ENCODE peak calls at places on chromosome 10, in nine cellular contexts. N, D, E, M, J, B, X, C and Q are unnamed samples.

GRCh38 chr10:61478621-61479312 is 25.6 kb upstream of the TMEM26 start:
- DNase-seq in X (no peak), N (no peak), C (no peak), B (no peak), D (no peak), E (no peak), J (no peak), M (no peak), Q (no peak)

GRCh38 chr10:127492607-127493250 is 56.4 kb upstream of the NPS start:
- DNase-seq in M (peak; percentile 30), D (no peak), C (no peak), E (no peak), B (no peak), N (no peak), J (no peak), X (no peak), Q (no peak)

GRCh38 chr10:102780246-102780645 is 36.5 kb downstream of the WBP1L start:
- DNase-seq in M (no peak), E (no peak), C (no peak), N (no peak), J (no peak), D (no peak), X (peak; percentile 77), B (peak; percentile 84), Q (no peak)

GRCh38 chr10:18576586-18576985 is 74.8 kb downstream of the NSUN6 start:
- DNase-seq in M (no peak), B (no peak), D (no peak), X (no peak), E (no peak), C (no peak), N (no peak), J (no peak), Q (no peak)

GRCh38 chr10:71074176-71074755 is 138.1 kb upstream of the UNC5B start:
- DNase-seq in M (no peak), X (no peak), J (no peak), D (no peak), B (peak; percentile 69), C (no peak), N (no peak), E (peak; percentile 44), Q (no peak)

GRCh38 chr10:19845963-19846362 is 29.7 kb downstream of the PLXDC2 start:
- DNase-seq in C (no peak), N (no peak), B (peak; percentile 52), D (no peak), E (no peak), X (no peak), M (no peak), J (no peak), Q (no peak)

GRCh38 chr10:21099291-21099800 is 202.2 kb upstream of the NEBL start:
- DNase-seq in J (no peak), X (no peak), M (no peak), N (no peak), B (no peak), D (no peak), C (no peak), E (no peak), Q (no peak)

GRCh38 chr10:44961931-44962750 is 2.5 kb downstream of the RASSF4 start:
- DNase-seq in X (no peak), N (no peak), J (no peak), E (no peak), M (no peak), C (no peak), B (peak; percentile 55), D (peak; percentile 12), Q (no peak)

GRCh38 chr10:30645340-30645827 is 15.8 kb upstream of the LYZL2 start:
- DNase-seq in X (peak; percentile 47), B (peak; percentile 22), D (no peak), C (no peak), M (peak; percentile 34), N (no peak), J (no peak), E (no peak), Q (no peak)

GRCh38 chr10:33321516-33321915 is 13.0 kb downstream of the NRP1 start:
- DNase-seq in E (no peak), M (no peak), D (no peak), J (no peak), X (no peak), N (no peak), C (no peak), B (no peak), Q (no peak)

GRCh38 chr10:23193435-23194074 is 1.4 kb downstream of the PTF1A start:
- DNase-seq in J (no peak), E (no peak), D (peak; percentile 30), N (no peak), M (no peak), B (no peak), X (no peak), C (no peak), Q (no peak)

GRCh38 chr10:75773139-75773801 is 341.8 kb downstream of the LRMDA start:
- DNase-seq in X (peak; percentile 8), B (no peak), M (peak; percentile 67), E (no peak), J (no peak), D (peak; percentile 56), N (no peak), C (no peak), Q (no peak)

GRCh38 chr10:26682926-26683325 is 14.6 kb upstream of the PDSS1 start:
- DNase-seq in B (no peak), M (no peak), J (no peak), D (no peak), E (no peak), X (no peak), N (no peak), C (no peak), Q (no peak)

GRCh38 chr10:75294518-75294865 is 58.7 kb upstream of the COMTD1 start:
- DNase-seq in X (no peak), J (peak; percentile 29), C (peak; percentile 52), N (no peak), B (no peak), M (peak; percentile 23), D (peak; percentile 80), E (no peak), Q (peak; percentile 45)

GRCh38 chr10:11685787-11686218 is 56.4 kb upstream of the ECHDC3 start:
- DNase-seq in D (peak; percentile 59), N (peak; percentile 73), X (peak; percentile 24), C (peak; percentile 77), B (peak; percentile 68), J (peak; percentile 46), E (peak; percentile 61), M (no peak), Q (peak; percentile 63)

GRCh38 chr10:125043824-125044658 is 102.1 kb downstream of the ZRANB1 start:
- DNase-seq in J (no peak), X (peak; percentile 25), C (no peak), B (no peak), E (no peak), M (no peak), D (no peak), N (no peak), Q (no peak)

GRCh38 chr10:51590802-51591201 is 108.6 kb downstream of the CSTF2T start:
- DNase-seq in B (no peak), E (no peak), X (no peak), N (no peak), C (no peak), J (no peak), M (no peak), D (no peak), Q (no peak)

GRCh38 chr10:100038561-100039071 is 28.9 kb upstream of the DNMBP start:
- DNase-seq in J (no peak), D (no peak), N (no peak), E (peak; percentile 63), B (peak; percentile 42), X (no peak), C (no peak), M (no peak), Q (no peak)

GRCh38 chr10:521844-522243 is 167.6 kb downstream of the DIP2C start:
- DNase-seq in B (no peak), J (no peak), D (no peak), M (no peak), E (no peak), C (no peak), N (no peak), X (no peak), Q (no peak)

DNA sequence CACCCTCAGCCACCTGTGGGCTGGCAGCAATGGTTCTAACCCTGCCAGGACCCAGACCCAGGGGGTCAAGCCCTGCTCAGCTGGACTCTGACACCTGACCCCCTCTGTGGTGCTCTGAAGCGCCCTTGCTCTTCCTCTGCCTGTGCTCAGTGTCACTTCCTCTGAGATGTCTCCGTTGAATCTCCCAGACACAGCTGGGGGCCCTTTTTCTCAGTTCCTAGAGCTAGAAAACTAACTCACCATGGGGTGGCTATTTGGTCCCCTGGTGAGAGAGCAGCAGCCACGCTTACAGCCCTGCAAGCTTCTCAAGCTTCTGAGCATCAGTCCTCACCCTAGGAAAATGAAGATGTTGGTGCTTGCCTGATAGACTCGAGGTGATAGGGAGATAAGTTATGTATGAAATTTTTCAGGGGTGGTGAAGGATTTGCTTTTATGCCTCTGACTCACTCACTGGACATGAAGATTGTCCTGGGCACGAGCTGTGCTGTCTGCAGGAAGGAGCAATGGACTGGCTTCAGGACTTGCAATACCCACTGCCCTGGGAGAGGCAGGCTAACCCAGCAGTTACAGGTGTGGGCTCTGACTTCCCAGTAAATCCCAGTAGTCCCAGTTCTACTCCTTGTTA is 29.6 kb downstream of the COL13A1 start:
- DNase-seq in X (peak; percentile 42), B (no peak), M (no peak), D (no peak), N (no peak), C (no peak), J (no peak), E (no peak), Q (no peak)
- H3K27ac ChIP-seq in X (no peak overlapping the region), B (no peak overlapping the region), M (no peak overlapping the region), D (no peak overlapping the region), N (no peak overlapping the region), C (no peak overlapping the region), J (no peak overlapping the region), E (no peak overlapping the region), Q (no peak overlapping the region)

GRCh38 chr10:62597226-62597625 is 207.3 kb upstream of the ADO start:
- DNase-seq in E (no peak), D (no peak), N (no peak), X (peak; percentile 41), C (no peak), B (peak; percentile 36), J (no peak), M (no peak), Q (no peak)
- H3K27ac ChIP-seq in E (no peak overlapping the region), D (no peak overlapping the region), N (no peak overlapping the region), X (no peak overlapping the region), C (no peak overlapping the region), B (no peak overlapping the region), J (no peak overlapping the region), M (no peak overlapping the region), Q (no peak overlapping the region)

DNA sequence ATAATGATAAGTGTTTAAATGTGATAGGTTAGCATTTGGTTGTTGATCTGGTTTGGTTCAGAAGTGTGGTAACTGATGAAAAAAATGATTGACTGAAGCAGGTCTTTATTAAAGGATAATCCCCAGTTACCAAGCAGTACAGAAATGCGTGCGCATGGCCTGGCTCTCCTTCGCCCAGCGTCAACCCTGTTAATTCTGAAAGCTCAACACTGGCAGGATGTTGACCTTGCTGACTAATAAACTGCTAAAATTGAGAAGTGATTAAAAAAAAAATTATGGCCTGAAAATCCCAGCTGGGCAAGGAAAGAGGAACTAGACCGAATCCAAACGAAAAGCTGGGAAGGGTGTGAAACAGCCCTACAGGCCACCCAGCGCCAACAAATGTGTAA is 755 bp downstream of the SHTN1 start:
- DNase-seq in C (no peak), B (peak; percentile 50), J (no peak), E (no peak), X (peak; percentile 2), M (no peak), D (no peak), N (no peak), Q (no peak)
- H3K27ac ChIP-seq in C (peak overlapping the region; percentile 74), B (peak overlapping the region; percentile 52), J (peak overlapping the region; percentile 97), E (peak overlapping the region; percentile 85), X (no peak overlapping the region), M (peak overlapping the region; percentile 98), D (peak overlapping the region; percentile 89), N (peak overlapping the region; percentile 57), Q (peak overlapping the region; percentile 78)

GRCh38 chr10:108424656-108425055 is 1260.2 kb upstream of the SORCS1 start:
- DNase-seq in E (no peak), B (peak; percentile 43), N (no peak), J (no peak), C (no peak), M (no peak), D (no peak), X (peak; percentile 54), Q (no peak)
- H3K27ac ChIP-seq in E (no peak overlapping the region), B (no peak overlapping the region), N (no peak overlapping the region), J (no peak overlapping the region), C (no peak overlapping the region), M (no peak overlapping the region), D (no peak overlapping the region), X (no peak overlapping the region), Q (no peak overlapping the region)